ENCODE peak calls at places on chromosomes 11 and 22, in ten cellular contexts. T is gastrocnemius medialis, W is spleen, R is upper lobe of right lung, M is uterus, N is PC-3, E is right lobe of liver, F is endodermal cell, B is SK-N-SH, Z is cardiac muscle cell. K is an unnamed sample. For H3K36me3, the result is how much of the 10 kb centered on the place peaks cover.

GRCh38 chr11:24239016-24239720 is 257.7 kb upstream of the LUZP2 start:
- DNase-seq in E (no peak), B (no peak), W (no peak), T (no peak), F (no peak), M (no peak), R (no peak), N (peak), Z (peak), K (no peak)

GRCh38 chr22:24894998-24895397 is 51.5 kb downstream of the LHFPL7 start:
- DNase-seq in Z (peak), F (no peak), R (peak), E (peak), N (peak), W (no peak), M (peak), T (peak), B (peak), K (peak)

GRCh38 chr11:65217441-65218423 is 36.0 kb downstream of the CAPN1 start:
- DNase-seq in R (peak), Z (no peak), M (no peak), N (no peak), T (no peak), F (peak), W (peak), B (no peak), E (no peak), K (no peak)

GRCh38 chr22:36191106-36191836 is 10.3 kb downstream of the APOL4 start:
- DNase-seq in T (peak), N (no peak), B (no peak), R (no peak), E (no peak), F (peak), Z (peak), M (no peak), W (no peak), K (peak)

GRCh38 chr22:46829140-46829891 is 66.9 kb downstream of the TBC1D22A start:
- DNase-seq in M (no peak), Z (peak), N (peak), E (no peak), W (no peak), T (no peak), F (peak), B (peak), R (no peak), K (no peak)

GRCh38 chr11:134802116-134802515 is 390.1 kb upstream of the B3GAT1 start:
- DNase-seq in N (no peak), F (no peak), W (no peak), Z (no peak), B (peak), R (no peak), E (no peak), M (no peak), T (no peak), K (no peak)

GRCh38 chr11:75302346-75302745 is 49.1 kb downstream of the ARRB1 start:
- DNase-seq in Z (no peak), T (no peak), E (no peak), M (no peak), N (no peak), R (no peak), W (no peak), B (peak), F (no peak), K (no peak)

GRCh38 chr11:73734996-73735395 is 25.9 kb downstream of the RAB6A start:
- DNase-seq in E (no peak), F (no peak), B (no peak), T (no peak), W (no peak), N (no peak), M (no peak), Z (no peak), R (no peak), K (no peak)

GRCh38 chr11:1652778-1653540 is 23.4 kb downstream of the KRTAP5-5 start:
- DNase-seq in W (peak), T (peak), Z (peak), M (peak), E (peak), N (peak), F (peak), B (peak), R (peak), K (peak)

GRCh38 chr22:45572444-45572843 is 69.8 kb downstream of the FBLN1 start:
- DNase-seq in M (no peak), W (no peak), R (no peak), F (no peak), T (no peak), E (no peak), Z (no peak), N (peak), B (no peak), K (no peak)

GRCh38 chr22:36359172-36359973 is 28.4 kb downstream of the MYH9 start:
- DNase-seq in T (no peak), W (no peak), M (no peak), N (no peak), B (no peak), Z (no peak), E (no peak), R (no peak), F (no peak), K (no peak)

GRCh38 chr11:92384807-92385206 is 160.2 kb downstream of the FAT3 start:
- DNase-seq in T (no peak), Z (peak), B (peak), N (no peak), W (no peak), M (no peak), E (no peak), F (no peak), R (no peak), K (no peak)

GRCh38 chr11:64990222-64990918 is 6.4 kb downstream of the BATF2 start:
- DNase-seq in Z (peak), T (peak), E (peak), B (no peak), N (no peak), W (peak), F (no peak), R (no peak), M (no peak), K (no peak)

GRCh38 chr11:65776710-65777141 is 4.0 kb downstream of the AP5B1 start:
- DNase-seq in F (no peak), B (no peak), N (no peak), E (no peak), Z (no peak), W (peak), T (no peak), R (peak), M (no peak), K (no peak)

GRCh38 chr22:42996646-42997365 is 18.1 kb downstream of the PACSIN2 start:
- DNase-seq in M (no peak), R (no peak), F (no peak), T (no peak), N (no peak), E (no peak), W (no peak), Z (peak), B (no peak), K (no peak)

GRCh38 chr11:62881579-62882427 is 1.1 kb downstream of the SLC3A2 start:
- DNase-seq in F (no peak), N (peak), Z (peak), W (peak), B (no peak), E (peak), T (peak), R (peak), M (peak), K (peak)

GRCh38 chr11:83073884-83074283 is 2.2 kb upstream of the RAB30 start:
- DNase-seq in R (no peak), W (no peak), M (no peak), T (no peak), N (peak), E (no peak), Z (no peak), F (no peak), B (no peak), K (no peak)

GRCh38 chr11:83078269-83078668 is 6.6 kb upstream of the RAB30 start:
- DNase-seq in Z (no peak), W (no peak), E (no peak), R (no peak), N (no peak), F (no peak), B (no peak), M (no peak), T (no peak), K (no peak)

GRCh38 chr11:83079820-83080219 is 8.1 kb upstream of the RAB30 start:
- DNase-seq in B (no peak), W (no peak), R (no peak), N (no peak), E (no peak), Z (no peak), T (no peak), M (no peak), F (no peak), K (no peak)
- H3K36me3 ChIP-seq in B (under half), W (under half), R (under half), N (under half), E (under half), Z (under half), T (under half), M (under half), F (under half), K (under half)

GRCh38 chr11:14582835-14583234 is 60.8 kb upstream of the PDE3B start:
- DNase-seq in W (no peak), E (peak), R (no peak), N (no peak), M (no peak), Z (no peak), B (no peak), T (no peak), F (no peak), K (no peak)
- H3K27ac ChIP-seq in W (no peak), E (peak), R (no peak), N (no peak), M (no peak), Z (no peak), B (peak), T (no peak), F (no peak), K (no peak)

DNA sequence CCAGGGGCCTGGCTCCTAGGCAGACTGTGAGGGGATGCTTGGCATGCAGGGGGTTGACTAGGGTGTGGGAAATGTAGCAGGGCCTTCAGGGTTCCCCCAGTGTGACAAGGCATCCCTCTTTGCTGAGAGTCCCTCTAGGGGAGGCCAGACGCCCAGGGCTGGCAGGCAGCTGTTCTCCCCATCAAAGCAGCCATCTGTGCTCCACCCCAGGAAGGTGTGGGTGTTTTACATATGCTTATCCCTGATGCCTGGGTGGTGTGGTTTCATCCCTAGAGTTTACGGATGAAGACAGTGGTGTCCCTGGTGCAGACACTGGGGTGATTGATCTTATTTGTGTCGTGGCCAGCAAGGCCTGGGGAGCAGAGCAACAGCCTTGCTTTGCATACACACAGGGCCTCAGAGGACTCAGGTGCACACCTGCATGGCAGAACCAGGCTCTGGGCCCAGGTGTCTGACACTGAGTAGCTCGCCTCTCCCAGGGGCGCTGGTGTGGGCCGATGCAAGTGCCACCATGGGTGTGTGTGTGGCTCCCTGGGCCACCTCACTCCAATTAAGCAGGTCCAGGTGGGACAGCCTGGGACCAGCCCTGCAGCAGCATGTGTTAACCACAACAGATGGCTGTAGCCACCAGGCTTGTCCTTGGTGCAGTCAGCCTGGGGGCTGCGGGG is 74.2 kb downstream of the MED15 start:
- DNase-seq in F (no peak), N (no peak), T (no peak), E (peak), R (no peak), W (peak), M (no peak), Z (no peak), B (no peak), K (no peak)
- H3K36me3 ChIP-seq in F (half or more), N (under half), T (under half), E (under half), R (half or more), W (half or more), M (under half), Z (under half), B (under half), K (under half)

DNA sequence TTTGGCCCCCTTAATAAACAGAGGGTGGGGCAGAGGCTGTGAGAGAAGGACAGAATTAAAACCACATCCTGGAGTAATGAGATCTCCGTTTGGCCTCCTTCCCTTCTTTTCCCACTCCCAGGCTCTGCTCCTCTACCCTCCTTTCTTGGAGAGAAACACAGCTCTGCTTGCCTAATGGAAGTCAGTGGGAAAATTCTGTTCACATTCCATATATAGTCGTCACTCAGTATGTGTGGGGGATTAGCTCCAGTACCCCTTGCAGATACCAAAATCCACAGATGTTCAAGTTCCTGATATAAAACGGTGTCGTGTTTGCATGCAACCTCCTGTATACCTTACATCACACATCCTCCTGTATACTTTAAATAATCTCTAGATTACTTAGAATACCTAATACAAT is 37.6 kb upstream of the THY1 start:
- DNase-seq in N (no peak), Z (peak), M (no peak), R (no peak), F (no peak), B (no peak), T (no peak), E (no peak), W (no peak), K (no peak)
- H3K27ac ChIP-seq in N (peak), Z (peak), M (no peak), R (no peak), F (no peak), B (no peak), T (no peak), E (no peak), W (no peak), K (peak)

K was measured in tibial nerve.